ENCODE peak calls at places on chromosomes 5 and 9, in ten cellular contexts. One of them, this sample, is unnamed.

GRCh38 chr5:168404366-168404765 is 81.9 kb upstream of the RARS1 start:
- DNase-seq in heart left ventricle: no peak
- DNase-seq in psoas muscle: no peak
- DNase-seq in left ventricle myocardium inferior: no peak
- DNase-seq in body of pancreas: no peak
- DNase-seq in GM13976: no peak
- DNase-seq in transverse colon: no peak
- DNase-seq in GM23338: no peak
- DNase-seq in A549: no peak
- DNase-seq in endodermal cell: no peak
- DNase-seq in this sample: no peak

GRCh38 chr9:111891910-111892499 is 4.6 kb upstream of the UGCG start:
- DNase-seq in heart left ventricle: no peak
- DNase-seq in psoas muscle: no peak
- DNase-seq in left ventricle myocardium inferior: no peak
- DNase-seq in body of pancreas: no peak
- DNase-seq in GM13976: peak
- DNase-seq in transverse colon: peak
- DNase-seq in GM23338: no peak
- DNase-seq in A549: peak
- DNase-seq in endodermal cell: no peak
- DNase-seq in this sample: peak

GRCh38 chr5:180128671-180129261 is 57.2 kb upstream of the RNF130 start:
- DNase-seq in heart left ventricle: no peak
- DNase-seq in psoas muscle: no peak
- DNase-seq in left ventricle myocardium inferior: no peak
- DNase-seq in body of pancreas: no peak
- DNase-seq in GM13976: peak
- DNase-seq in transverse colon: no peak
- DNase-seq in GM23338: no peak
- DNase-seq in A549: no peak
- DNase-seq in endodermal cell: no peak
- DNase-seq in this sample: peak

GRCh38 chr5:42929871-42930270 is 110.2 kb downstream of the ANXA2R start:
- DNase-seq in heart left ventricle: no peak
- DNase-seq in psoas muscle: no peak
- DNase-seq in left ventricle myocardium inferior: no peak
- DNase-seq in body of pancreas: no peak
- DNase-seq in GM13976: no peak
- DNase-seq in transverse colon: no peak
- DNase-seq in GM23338: no peak
- DNase-seq in A549: no peak
- DNase-seq in endodermal cell: no peak
- DNase-seq in this sample: no peak

GRCh38 chr9:77906991-77907390 is 124.6 kb downstream of the GNAQ start:
- DNase-seq in heart left ventricle: no peak
- DNase-seq in psoas muscle: no peak
- DNase-seq in left ventricle myocardium inferior: no peak
- DNase-seq in body of pancreas: no peak
- DNase-seq in GM13976: no peak
- DNase-seq in transverse colon: no peak
- DNase-seq in GM23338: no peak
- DNase-seq in A549: no peak
- DNase-seq in endodermal cell: no peak
- DNase-seq in this sample: no peak

GRCh38 chr5:114223866-114224265 is 138.0 kb upstream of the KCNN2 start:
- DNase-seq in heart left ventricle: no peak
- DNase-seq in psoas muscle: no peak
- DNase-seq in left ventricle myocardium inferior: no peak
- DNase-seq in body of pancreas: peak
- DNase-seq in GM13976: no peak
- DNase-seq in transverse colon: no peak
- DNase-seq in GM23338: peak
- DNase-seq in A549: peak
- DNase-seq in endodermal cell: peak
- DNase-seq in this sample: peak

GRCh38 chr5:151250346-151251000 is 2.5 kb upstream of the GM2A start:
- DNase-seq in heart left ventricle: no peak
- DNase-seq in psoas muscle: no peak
- DNase-seq in left ventricle myocardium inferior: no peak
- DNase-seq in body of pancreas: no peak
- DNase-seq in GM13976: no peak
- DNase-seq in transverse colon: no peak
- DNase-seq in GM23338: no peak
- DNase-seq in A549: no peak
- DNase-seq in endodermal cell: peak
- DNase-seq in this sample: no peak

GRCh38 chr9:127803507-127804352 is 1.0 kb downstream of the FPGS start:
- DNase-seq in heart left ventricle: no peak
- DNase-seq in psoas muscle: no peak
- DNase-seq in left ventricle myocardium inferior: no peak
- DNase-seq in body of pancreas: peak
- DNase-seq in GM13976: peak
- DNase-seq in transverse colon: peak
- DNase-seq in GM23338: peak
- DNase-seq in A549: peak
- DNase-seq in endodermal cell: no peak
- DNase-seq in this sample: no peak

GRCh38 chr5:143968071-143968878 is 156.3 kb downstream of the HMHB1 start:
- DNase-seq in heart left ventricle: no peak
- DNase-seq in psoas muscle: no peak
- DNase-seq in left ventricle myocardium inferior: no peak
- DNase-seq in body of pancreas: no peak
- DNase-seq in GM13976: peak
- DNase-seq in transverse colon: no peak
- DNase-seq in GM23338: peak
- DNase-seq in A549: peak
- DNase-seq in endodermal cell: no peak
- DNase-seq in this sample: peak

GRCh38 chr9:133769511-133770075 is 31.4 kb upstream of the SARDH start:
- DNase-seq in heart left ventricle: no peak
- DNase-seq in psoas muscle: peak
- DNase-seq in left ventricle myocardium inferior: no peak
- DNase-seq in body of pancreas: peak
- DNase-seq in GM13976: no peak
- DNase-seq in transverse colon: no peak
- DNase-seq in GM23338: no peak
- DNase-seq in A549: no peak
- DNase-seq in endodermal cell: peak
- DNase-seq in this sample: no peak

GRCh38 chr5:132066871-132067270 is 6.4 kb downstream of the IL3 start:
- DNase-seq in heart left ventricle: no peak
- DNase-seq in psoas muscle: no peak
- DNase-seq in left ventricle myocardium inferior: peak
- DNase-seq in body of pancreas: no peak
- DNase-seq in GM13976: no peak
- DNase-seq in transverse colon: no peak
- DNase-seq in GM23338: no peak
- DNase-seq in A549: no peak
- DNase-seq in endodermal cell: no peak
- DNase-seq in this sample: no peak

GRCh38 chr5:132067451-132067850 is 6.1 kb upstream of the CSF2 start:
- DNase-seq in heart left ventricle: no peak
- DNase-seq in psoas muscle: no peak
- DNase-seq in left ventricle myocardium inferior: peak
- DNase-seq in body of pancreas: no peak
- DNase-seq in GM13976: peak
- DNase-seq in transverse colon: no peak
- DNase-seq in GM23338: no peak
- DNase-seq in A549: no peak
- DNase-seq in endodermal cell: no peak
- DNase-seq in this sample: no peak

GRCh38 chr5:132064738-132065331 is 4.4 kb downstream of the IL3 start:
- DNase-seq in heart left ventricle: peak
- DNase-seq in psoas muscle: peak
- DNase-seq in left ventricle myocardium inferior: peak
- DNase-seq in body of pancreas: peak
- DNase-seq in GM13976: peak
- DNase-seq in transverse colon: peak
- DNase-seq in GM23338: peak
- DNase-seq in A549: peak
- DNase-seq in endodermal cell: peak
- DNase-seq in this sample: peak

GRCh38 chr5:132065351-132065937 is 5.0 kb downstream of the IL3 start:
- DNase-seq in heart left ventricle: peak
- DNase-seq in psoas muscle: no peak
- DNase-seq in left ventricle myocardium inferior: peak
- DNase-seq in body of pancreas: peak
- DNase-seq in GM13976: peak
- DNase-seq in transverse colon: peak
- DNase-seq in GM23338: peak
- DNase-seq in A549: peak
- DNase-seq in endodermal cell: peak
- DNase-seq in this sample: peak

GRCh38 chr5:132065951-132066701 is 5.7 kb downstream of the IL3 start:
- DNase-seq in heart left ventricle: no peak
- DNase-seq in psoas muscle: no peak
- DNase-seq in left ventricle myocardium inferior: peak
- DNase-seq in body of pancreas: no peak
- DNase-seq in GM13976: no peak
- DNase-seq in transverse colon: no peak
- DNase-seq in GM23338: no peak
- DNase-seq in A549: no peak
- DNase-seq in endodermal cell: no peak
- DNase-seq in this sample: no peak
- TF ChIP-seq CTCF in heart left ventricle: no peak
- TF ChIP-seq CTCF in psoas muscle: no peak
- TF ChIP-seq CTCF in left ventricle myocardium inferior: no peak
- TF ChIP-seq CTCF in body of pancreas: no peak
- TF ChIP-seq CTCF in GM13976: no peak
- TF ChIP-seq CTCF in transverse colon: no peak
- TF ChIP-seq CTCF in GM23338: no peak
- TF ChIP-seq CTCF in A549: no peak
- TF ChIP-seq CTCF in endodermal cell: no peak
- TF ChIP-seq CTCF in this sample: no peak

DNA sequence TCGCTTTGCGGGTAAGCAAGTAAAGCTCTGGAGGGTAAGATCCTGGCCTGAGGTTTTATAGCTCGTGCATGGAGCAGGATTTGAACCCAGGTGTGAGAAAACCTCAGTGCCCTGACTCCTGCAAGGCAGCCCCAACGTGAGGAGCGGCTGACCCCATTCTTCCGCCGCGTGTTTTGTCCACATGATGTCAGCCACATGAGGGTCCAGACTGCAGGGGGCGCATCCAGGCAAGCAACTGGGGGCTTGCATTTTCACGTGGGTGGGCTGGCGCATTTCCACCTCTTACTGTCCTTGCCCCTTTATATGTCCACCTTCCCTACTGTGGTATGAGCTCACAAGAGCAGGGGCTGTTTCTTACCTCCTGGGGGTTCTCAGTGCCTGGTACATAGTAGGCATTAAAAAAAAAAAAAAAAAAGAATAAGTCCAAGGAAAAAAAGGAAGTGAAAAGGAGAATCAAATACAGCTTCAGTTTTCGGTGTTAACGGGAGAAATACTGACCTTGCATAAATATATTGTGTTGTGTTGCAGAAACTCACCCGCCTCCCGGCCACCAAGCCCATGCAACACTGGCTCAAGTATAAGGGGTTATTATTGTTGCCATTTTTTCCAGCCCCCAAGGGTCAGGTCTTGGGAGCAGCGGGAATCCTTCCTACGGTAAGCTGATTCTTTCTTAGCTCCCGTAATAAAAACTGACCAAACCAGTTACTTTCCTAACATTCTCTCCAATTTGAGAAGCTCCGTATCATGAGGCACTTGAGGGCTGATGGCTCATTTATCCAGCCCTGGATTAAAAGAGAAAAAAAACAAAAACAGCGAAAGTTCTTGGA is 15.0 kb downstream of the TLX3 start:
- DNase-seq in heart left ventricle: no peak
- DNase-seq in psoas muscle: no peak
- DNase-seq in left ventricle myocardium inferior: no peak
- DNase-seq in body of pancreas: no peak
- DNase-seq in GM13976: no peak
- DNase-seq in transverse colon: no peak
- DNase-seq in GM23338: peak
- DNase-seq in A549: no peak
- DNase-seq in endodermal cell: no peak
- DNase-seq in this sample: no peak
- TF ChIP-seq CTCF in heart left ventricle: no peak
- TF ChIP-seq CTCF in psoas muscle: no peak
- TF ChIP-seq CTCF in left ventricle myocardium inferior: no peak
- TF ChIP-seq CTCF in body of pancreas: no peak
- TF ChIP-seq CTCF in GM13976: no peak
- TF ChIP-seq CTCF in transverse colon: no peak
- TF ChIP-seq CTCF in GM23338: peak
- TF ChIP-seq CTCF in A549: no peak
- TF ChIP-seq CTCF in endodermal cell: peak
- TF ChIP-seq CTCF in this sample: no peak

DNA sequence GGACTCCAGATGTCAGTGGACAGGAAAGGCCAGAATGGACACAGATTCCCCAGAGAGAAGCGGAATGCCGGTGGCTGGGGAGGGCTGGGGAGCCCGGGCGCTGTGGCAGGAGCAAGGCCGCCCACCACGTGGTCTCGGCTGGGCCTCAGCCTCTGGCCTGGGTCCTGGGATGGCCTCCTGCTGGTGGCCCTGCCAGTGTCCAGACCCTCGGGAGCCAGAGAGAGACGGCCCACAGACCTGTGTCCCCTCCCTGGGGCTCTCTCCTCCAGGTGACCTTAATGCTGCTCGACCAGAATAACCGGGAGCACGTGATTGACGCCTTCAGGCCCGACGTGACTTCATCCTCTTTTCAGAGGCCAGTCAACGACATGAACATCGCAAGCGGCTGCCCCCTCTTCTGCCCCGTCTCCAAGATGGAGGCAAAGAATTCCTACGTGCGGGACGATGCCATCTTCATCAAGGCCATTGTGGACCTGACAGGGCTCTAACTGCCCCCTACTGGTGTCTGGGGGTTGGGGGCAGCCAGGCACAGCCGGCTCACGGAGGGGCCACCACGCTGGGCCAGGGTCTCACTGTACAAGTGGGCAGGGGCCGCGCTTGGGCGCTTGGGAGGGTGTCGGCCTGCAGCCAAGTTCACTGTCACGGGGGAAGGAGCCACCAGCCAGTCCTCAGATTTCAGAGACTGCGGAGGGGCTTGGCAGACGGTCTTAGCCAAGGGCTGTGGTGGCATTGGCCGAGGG is 19.0 kb downstream of the FBXW5 start:
- DNase-seq in heart left ventricle: peak
- DNase-seq in psoas muscle: no peak
- DNase-seq in left ventricle myocardium inferior: peak
- DNase-seq in body of pancreas: no peak
- DNase-seq in GM13976: no peak
- DNase-seq in transverse colon: no peak
- DNase-seq in GM23338: no peak
- DNase-seq in A549: no peak
- DNase-seq in endodermal cell: no peak
- DNase-seq in this sample: no peak
- TF ChIP-seq CTCF in heart left ventricle: peak
- TF ChIP-seq CTCF in psoas muscle: no peak
- TF ChIP-seq CTCF in left ventricle myocardium inferior: peak
- TF ChIP-seq CTCF in body of pancreas: no peak
- TF ChIP-seq CTCF in GM13976: peak
- TF ChIP-seq CTCF in transverse colon: no peak
- TF ChIP-seq CTCF in GM23338: no peak
- TF ChIP-seq CTCF in A549: no peak
- TF ChIP-seq CTCF in endodermal cell: peak
- TF ChIP-seq CTCF in this sample: no peak

DNA sequence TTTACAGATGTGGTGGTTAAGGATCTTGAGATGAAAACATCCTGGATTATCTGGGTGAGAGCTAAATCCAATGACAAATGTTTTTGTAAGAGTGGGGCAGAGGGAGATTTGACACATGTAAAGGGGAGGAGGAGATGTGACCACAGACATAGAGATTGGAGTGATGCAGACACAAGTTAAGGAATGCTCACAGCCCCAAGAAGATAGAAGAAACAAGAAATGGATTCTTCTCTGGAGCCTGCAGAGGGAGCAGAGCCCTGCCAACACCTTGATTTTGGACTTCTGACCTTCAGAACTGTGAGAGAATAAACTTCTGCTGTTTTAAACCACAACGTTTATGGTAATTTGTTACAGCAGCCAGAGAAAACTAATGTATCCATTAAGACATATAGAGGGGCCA is 21.7 kb downstream of the ITGA2 start:
- DNase-seq in heart left ventricle: no peak
- DNase-seq in psoas muscle: no peak
- DNase-seq in left ventricle myocardium inferior: no peak
- DNase-seq in body of pancreas: no peak
- DNase-seq in GM13976: no peak
- DNase-seq in transverse colon: no peak
- DNase-seq in GM23338: no peak
- DNase-seq in A549: no peak
- DNase-seq in endodermal cell: no peak
- DNase-seq in this sample: no peak
- TF ChIP-seq CTCF in heart left ventricle: no peak
- TF ChIP-seq CTCF in psoas muscle: no peak
- TF ChIP-seq CTCF in left ventricle myocardium inferior: no peak
- TF ChIP-seq CTCF in body of pancreas: no peak
- TF ChIP-seq CTCF in GM13976: no peak
- TF ChIP-seq CTCF in transverse colon: no peak
- TF ChIP-seq CTCF in GM23338: no peak
- TF ChIP-seq CTCF in A549: no peak
- TF ChIP-seq CTCF in endodermal cell: peak
- TF ChIP-seq CTCF in this sample: no peak